ENCODE peak calls at places on chromosomes 2 and 18, in six cellular contexts. U is T-helper 1 cell; H is GM04504; M is activated T-cell treated with anti-CD3 and anti-CD28 coated beads, Interleukin-2, amount 50 U/mL, for 72 hours; N is mesenteric fat pad; B is stimulated activated CD8-positive, alpha-beta memory T cell treated with anti-CD3 and anti-CD28 coated beads, Interleukin-7, amount 100 ng/mL, for 24 hours. A is an unnamed sample.

GRCh38 chr2:11796190-11797171 is 50.0 kb downstream of the LPIN1 start:
- DNase-seq in U (no peak), H (peak), M (no peak), N (peak), B (no peak), A (no peak)

GRCh38 chr18:41372266-41372665 is 582.8 kb upstream of the PIK3C3 start:
- DNase-seq in U (no peak), H (no peak), M (no peak), N (no peak), B (no peak), A (no peak)

GRCh38 chr18:36798738-36799473 is 29.9 kb downstream of the TPGS2 start:
- DNase-seq in U (no peak), H (no peak), M (no peak), N (no peak), B (no peak), A (no peak)

GRCh38 chr2:77397763-77398162 is 124.4 kb downstream of the LRRTM4 start:
- DNase-seq in U (no peak), H (no peak), M (no peak), N (no peak), B (no peak), A (no peak)

GRCh38 chr18:9927392-9928063 is 13.7 kb downstream of the VAPA start:
- DNase-seq in U (no peak), H (no peak), M (no peak), N (no peak), B (no peak), A (no peak)

GRCh38 chr2:66364495-66364992 is 70.4 kb upstream of the MEIS1 start:
- DNase-seq in U (no peak), H (peak), M (no peak), N (no peak), B (no peak), A (no peak)

GRCh38 chr18:76457475-76457874 is 37.6 kb downstream of the ZNF516 start:
- DNase-seq in U (no peak), H (no peak), M (no peak), N (no peak), B (no peak), A (no peak)

GRCh38 chr2:169361706-169362345 is 508 bp downstream of the LRP2 start:
- DNase-seq in U (no peak), H (no peak), M (peak), N (no peak), B (no peak), A (no peak)

GRCh38 chr18:60676807-60677206 is 304.2 kb upstream of the MC4R start:
- DNase-seq in U (no peak), H (no peak), M (no peak), N (no peak), B (no peak), A (no peak)

GRCh38 chr2:20682166-20682565 is 15.2 kb downstream of the GDF7 start:
- DNase-seq in U (no peak), H (no peak), M (no peak), N (no peak), B (no peak), A (no peak)

GRCh38 chr2:233700028-233700635 is 7.4 kb downstream of the UGT1A6 start:
- DNase-seq in U (no peak), H (no peak), M (no peak), N (no peak), B (no peak), A (no peak)

GRCh38 chr2:64780041-64780440 is 126.3 kb upstream of the SERTAD2 start:
- DNase-seq in U (no peak), H (no peak), M (no peak), N (no peak), B (no peak), A (no peak)

GRCh38 chr2:196059491-196059960 is 9.1 kb downstream of the DNAH7 start:
- DNase-seq in U (no peak), H (no peak), M (no peak), N (no peak), B (no peak), A (no peak)

GRCh38 chr2:102166189-102166845 is 20.5 kb upstream of the IL1RL2 start:
- DNase-seq in U (no peak), H (peak), M (no peak), N (no peak), B (no peak), A (no peak)

GRCh38 chr2:63856302-63856600 is 14.6 kb downstream of the UGP2 start:
- DNase-seq in U (peak), H (no peak), M (no peak), N (no peak), B (no peak), A (peak)

GRCh38 chr2:217248312-217248935 is 388.6 kb upstream of the TNP1 start:
- DNase-seq in U (no peak), H (no peak), M (no peak), N (no peak), B (no peak), A (no peak)

GRCh38 chr2:201191132-201191875 is 8.4 kb downstream of the CASP10 start:
- DNase-seq in U (peak), H (no peak), M (no peak), N (no peak), B (no peak), A (no peak)

GRCh38 chr18:62788891-62789290 is 73.5 kb downstream of the PHLPP1 start:
- DNase-seq in U (no peak), H (no peak), M (no peak), N (no peak), B (no peak), A (no peak)